ENCODE peak calls at places on chromosomes 5 and 9, in four cellular contexts. A is fibroblast of the aortic adventitia, R is colonic mucosa, W is transverse colon. D is an unnamed sample.
A peak's percentile ranks its signal among the peaks of the same experiment; 100 is the strongest.

GRCh38 chr5:167629634-167630033 is 661.8 kb upstream of the WWC1 start:
- DNase-seq in A (no peak), R (no peak), W (no peak), D (no peak)

GRCh38 chr9:87498816-87499454 is 1.3 kb downstream of the DAPK1 start:
- DNase-seq in A (no peak), R (no peak), W (no peak), D (no peak)

GRCh38 chr5:160315968-160316367 is 3.6 kb upstream of the CCNJL start:
- DNase-seq in A (no peak), R (peak; percentile 69), W (peak; percentile 62), D (peak; percentile 41)

GRCh38 chr5:79077680-79078365 is 8.3 kb downstream of the BHMT2 start:
- DNase-seq in A (no peak), R (no peak), W (no peak), D (no peak)

GRCh38 chr5:125685771-125686170 is 737.4 kb upstream of the GRAMD2B start:
- DNase-seq in A (no peak), R (no peak), W (no peak), D (no peak)

GRCh38 chr9:2241461-2241874 is 226.3 kb downstream of the SMARCA2 start:
- DNase-seq in A (no peak), R (peak; percentile 22), W (no peak), D (peak; percentile 95)

GRCh38 chr5:80198399-80198798 is 57.4 kb downstream of the SERINC5 start:
- DNase-seq in A (no peak), R (no peak), W (no peak), D (no peak)

GRCh38 chr5:180133971-180134508 is 62.5 kb upstream of the RNF130 start:
- DNase-seq in A (no peak), R (peak; percentile 14), W (no peak), D (no peak)

GRCh38 chr5:112709416-112709815 is 28.3 kb upstream of the APC start:
- DNase-seq in A (peak; percentile 40), R (no peak), W (no peak), D (no peak)

GRCh38 chr5:76225316-76225715 is 142.1 kb downstream of the SV2C start:
- DNase-seq in A (no peak), R (no peak), W (no peak), D (no peak)

GRCh38 chr5:92801921-92802320 is 779.1 kb downstream of the NR2F1-AS1 start:
- DNase-seq in A (peak; percentile 7), R (no peak), W (no peak), D (peak; percentile 33)

GRCh38 chr5:139262414-139263139 is 31.0 kb upstream of the MATR3 start:
- DNase-seq in A (peak; percentile 96), R (peak; percentile 83), W (peak; percentile 83), D (peak; percentile 92)

GRCh38 chr9:112091805-112092204 is 83.3 kb downstream of the SUSD1 start:
- DNase-seq in A (peak; percentile 36), R (peak; percentile 19), W (no peak), D (peak; percentile 19)

GRCh38 chr5:39371367-39371635 is 7.0 kb upstream of the C9 start:
- DNase-seq in A (no peak), R (no peak), W (no peak), D (no peak)

GRCh38 chr5:106189121-106189809 is 1481.5 kb downstream of the EFNA5 start:
- DNase-seq in A (no peak), R (no peak), W (no peak), D (no peak)

DNA sequence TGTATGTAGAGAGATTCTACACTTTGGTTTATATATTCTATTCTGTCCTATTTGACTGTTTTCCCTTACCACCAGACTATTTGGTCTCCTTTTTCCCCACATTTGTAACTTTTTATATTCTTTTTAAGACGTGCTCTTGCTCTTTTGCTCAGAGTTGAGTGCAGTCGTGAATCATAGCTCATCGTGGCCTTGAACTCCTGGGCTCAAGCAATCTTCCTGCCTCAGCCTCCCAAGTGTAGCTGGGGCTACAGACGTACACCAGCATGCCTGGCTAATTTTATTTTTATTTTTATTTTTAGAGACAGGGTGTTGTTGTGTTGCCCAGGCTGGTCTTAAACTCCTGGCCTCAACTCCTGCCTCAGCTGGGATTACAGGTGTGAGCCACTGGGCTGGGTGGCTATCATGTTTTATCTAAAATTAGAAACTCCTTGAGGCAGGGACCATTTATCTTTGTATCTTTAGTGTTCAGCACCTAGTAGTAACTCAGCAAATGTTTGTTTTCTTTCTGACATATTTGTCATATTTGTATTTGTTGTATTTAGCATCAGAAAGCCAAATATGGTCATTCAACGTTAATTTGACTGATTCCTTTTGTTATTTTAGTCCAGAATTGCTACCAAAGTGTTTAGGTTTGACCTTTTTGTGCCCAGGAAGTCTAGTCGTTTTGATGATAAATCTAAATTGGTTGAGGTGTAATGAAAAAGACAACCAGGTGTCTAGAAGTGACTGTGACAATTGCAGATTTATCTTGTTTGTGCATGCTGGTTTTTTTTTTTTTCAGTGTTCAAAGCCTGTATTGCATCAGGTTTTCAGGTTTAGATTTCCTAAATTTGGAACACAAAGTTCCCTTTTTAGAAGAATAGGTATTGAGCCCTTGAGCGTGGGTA is 44.3 kb downstream of the ERBIN start:
- DNase-seq in A (no peak), R (no peak), W (no peak), D (no peak)
- H3K4me3 ChIP-seq in A (no peak overlapping the region), R (no peak overlapping the region), W (no peak overlapping the region), D (no peak overlapping the region)

GRCh38 chr5:108536321-108536720 is 154.4 kb upstream of the FBXL17 start:
- DNase-seq in A (no peak), R (no peak), W (no peak), D (no peak)

GRCh38 chr5:108543486-108543885 is 161.6 kb upstream of the FBXL17 start:
- DNase-seq in A (no peak), R (no peak), W (no peak), D (no peak)

GRCh38 chr5:108545301-108545700 is 163.4 kb upstream of the FBXL17 start:
- DNase-seq in A (no peak), R (no peak), W (no peak), D (no peak)

GRCh38 chr5:108541816-108542215 is 159.9 kb upstream of the FBXL17 start:
- DNase-seq in A (no peak), R (no peak), W (no peak), D (no peak)
- TF ChIP-seq CTCF in A (no peak), R (no peak), W (no peak), D (no peak)

GRCh38 chr5:177367981-177368960 is 10.5 kb downstream of the RGS14 start:
- DNase-seq in A (no peak), R (no peak), W (no peak), D (no peak)

GRCh38 chr5:177366528-177367322 is 9.0 kb downstream of the RGS14 start:
- DNase-seq in A (peak; percentile 79), R (peak; percentile 95), W (peak; percentile 88), D (peak; percentile 86)

GRCh38 chr5:177365845-177366527 is 8.3 kb downstream of the RGS14 start:
- DNase-seq in A (no peak), R (no peak), W (no peak), D (no peak)

GRCh38 chr5:177369050-177369912 is 11.6 kb downstream of the RGS14 start:
- DNase-seq in A (peak; percentile 20), R (no peak), W (no peak), D (no peak)

DNA sequence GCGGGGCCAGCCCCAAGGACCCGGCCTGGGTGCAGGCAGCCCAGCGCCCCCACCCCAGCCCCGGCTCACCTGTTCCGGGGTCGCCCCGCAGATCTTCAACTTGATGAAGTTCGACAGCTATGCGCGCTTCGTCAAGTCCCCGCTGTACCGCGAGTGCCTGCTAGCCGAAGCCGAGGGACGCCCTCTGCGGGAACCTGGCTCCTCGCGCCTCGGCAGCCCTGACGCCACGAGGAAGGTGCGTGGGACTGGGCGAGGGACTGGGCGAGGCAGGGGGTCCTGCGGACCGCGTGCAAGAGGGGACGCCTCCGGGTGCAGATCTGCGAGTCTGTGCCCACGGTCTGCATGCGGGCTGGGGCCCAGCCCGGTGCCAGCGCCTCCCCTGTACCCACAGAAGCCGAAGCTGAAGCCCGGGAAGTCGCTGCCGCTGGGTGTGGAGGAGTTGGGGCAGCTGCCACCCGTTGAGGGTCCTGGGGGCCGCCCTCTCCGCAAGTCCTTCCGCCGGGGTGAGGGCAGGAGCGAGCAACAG is 9.7 kb downstream of the RGS14 start:
- DNase-seq in A (no peak), R (no peak), W (no peak), D (no peak)
- H3K4me3 ChIP-seq in A (peak overlapping the region; percentile 57), R (peak overlapping the region; percentile 30), W (peak overlapping the region; percentile 28), D (peak overlapping the region; percentile 38)

DNA sequence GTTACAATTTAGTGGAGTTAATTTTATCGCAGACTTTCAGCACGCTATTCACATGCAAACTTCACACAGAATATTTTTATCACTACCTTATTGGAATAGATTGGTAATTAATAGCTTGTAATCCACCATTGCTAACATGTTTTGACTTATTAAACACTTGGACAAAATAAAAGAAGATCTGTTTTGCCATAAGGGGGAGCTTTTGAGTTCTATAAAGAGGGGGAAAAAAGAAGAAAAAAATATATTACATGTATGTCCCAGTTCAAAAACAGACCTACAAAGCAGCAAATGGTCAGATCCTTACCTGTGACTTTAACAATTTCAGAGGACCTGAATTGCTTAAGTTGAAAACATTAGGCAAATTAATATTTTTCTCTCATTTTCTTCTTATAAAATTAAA is 1.2 kb upstream of the PAPPA start:
- DNase-seq in A (no peak), R (no peak), W (no peak), D (peak; percentile 84)
- TF ChIP-seq CTCF in A (peak; percentile 38), R (no peak), W (peak; percentile 13), D (peak; percentile 40)

GRCh38 chr9:94166237-94167054 is 82.2 kb downstream of the PTPDC1 start:
- DNase-seq in A (peak; percentile 99), R (peak; percentile 98), W (peak; percentile 98), D (peak; percentile 100)

GRCh38 chr9:94167055-94167346 is 82.7 kb downstream of the PTPDC1 start:
- DNase-seq in A (no peak), R (no peak), W (no peak), D (no peak)

GRCh38 chr9:94164756-94165549 is 80.7 kb downstream of the PTPDC1 start:
- DNase-seq in A (no peak), R (no peak), W (no peak), D (no peak)

GRCh38 chr9:94167376-94167775 is 83.1 kb downstream of the PTPDC1 start:
- DNase-seq in A (no peak), R (no peak), W (no peak), D (no peak)

DNA sequence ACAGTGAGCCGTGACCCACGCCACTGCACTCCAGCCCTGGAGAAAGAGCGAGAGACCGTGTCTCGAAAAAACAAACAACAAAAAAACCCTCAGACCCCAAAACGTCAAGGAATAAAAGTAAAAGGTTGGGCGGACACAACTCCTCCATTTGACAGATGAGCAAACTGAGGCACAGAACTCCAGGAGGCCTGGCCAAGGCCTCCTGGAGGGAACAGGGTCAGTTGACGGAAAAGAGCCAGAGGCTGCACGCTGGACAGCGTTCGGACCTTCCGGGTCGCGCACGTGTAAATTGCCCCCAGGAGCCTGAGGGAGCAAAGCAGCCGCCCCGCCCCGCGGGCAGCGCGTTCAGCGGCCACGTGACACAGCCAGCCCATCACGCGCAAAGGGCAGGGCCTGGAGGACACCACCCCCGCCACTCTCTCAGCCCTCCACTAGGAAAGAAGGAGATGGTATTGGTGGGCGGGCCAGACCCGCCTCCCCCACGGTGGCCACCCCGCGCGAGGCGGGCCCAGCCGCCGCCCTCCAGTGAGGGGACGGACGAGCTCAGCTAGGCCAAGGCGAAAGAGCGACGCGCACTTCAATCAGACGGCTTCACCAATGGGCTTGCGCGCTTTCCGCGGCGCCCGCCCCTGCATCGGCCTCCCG is 81.5 kb downstream of the PTPDC1 start:
- DNase-seq in A (peak; percentile 98), R (peak; percentile 98), W (peak; percentile 98), D (peak; percentile 99)
- H3K4me3 ChIP-seq in A (peak overlapping the region; percentile 65), R (peak overlapping the region; percentile 45), W (peak overlapping the region; percentile 96), D (peak overlapping the region; percentile 64)

GRCh38 chr5:114221807-114222206 is 140.1 kb upstream of the KCNN2 start:
- DNase-seq in A (no peak), R (no peak), W (no peak), D (no peak)

GRCh38 chr5:114223866-114224265 is 138.0 kb upstream of the KCNN2 start:
- DNase-seq in A (no peak), R (no peak), W (no peak), D (peak; percentile 3)
- TF ChIP-seq CTCF in A (no peak), R (peak; percentile 28), W (no peak), D (peak; percentile 29)